ENCODE peak calls at places on chromosomes 1 and 21, in eight cellular contexts. H, N, I, G, E, Y, B and Q are unnamed samples.

GRCh38 chr1:217630711-217631591 is at the start of the genes GPATCH2 and SPATA17:
- DNase-seq in H (peak; percentile 58), N (peak; percentile 77), I (peak; percentile 90), G (peak; percentile 85), E (peak; percentile 82), Y (peak; percentile 87), B (peak; percentile 69), Q (peak; percentile 79)

GRCh38 chr1:89365206-89365605 is 1.3 kb downstream of the GBP6 start:
- DNase-seq in H (no peak), N (no peak), I (no peak), G (no peak), E (no peak), Y (no peak), B (no peak), Q (no peak)

GRCh38 chr1:43366179-43366578 is 1.6 kb downstream of the ELOVL1 start:
- DNase-seq in H (no peak), N (no peak), I (no peak), G (no peak), E (peak; percentile 90), Y (no peak), B (no peak), Q (peak; percentile 74)

GRCh38 chr1:38337711-38338110 is 291.1 kb upstream of the POU3F1 start:
- DNase-seq in H (no peak), N (no peak), I (no peak), G (no peak), E (no peak), Y (no peak), B (no peak), Q (no peak)

GRCh38 chr1:222579316-222579715 is 10.4 kb downstream of the TAF1A start:
- DNase-seq in H (no peak), N (no peak), I (no peak), G (no peak), E (no peak), Y (no peak), B (no peak), Q (no peak)

GRCh38 chr1:94102126-94102525 is 18.8 kb downstream of the ABCA4 start:
- DNase-seq in H (no peak), N (no peak), I (no peak), G (no peak), E (no peak), Y (no peak), B (no peak), Q (no peak)

GRCh38 chr1:5975133-5975880 is 16.9 kb downstream of the NPHP4 start:
- DNase-seq in H (no peak), N (peak; percentile 74), I (peak; percentile 26), G (peak; percentile 34), E (peak; percentile 59), Y (peak; percentile 78), B (peak; percentile 71), Q (no peak)

GRCh38 chr1:71081697-71082080 is 854 bp upstream of the ZRANB2 start:
- DNase-seq in H (peak; percentile 1), N (peak; percentile 54), I (no peak), G (no peak), E (peak; percentile 32), Y (peak; percentile 17), B (no peak), Q (no peak)

GRCh38 chr1:151372411-151372934 is at the start of gene SELENBP1:
- DNase-seq in H (no peak), N (no peak), I (no peak), G (peak; percentile 96), E (peak; percentile 95), Y (peak; percentile 66), B (peak; percentile 62), Q (peak; percentile 93)

GRCh38 chr1:216688127-216688657 is 35.0 kb downstream of the ESRRG start:
- DNase-seq in H (no peak), N (no peak), I (no peak), G (no peak), E (no peak), Y (no peak), B (no peak), Q (no peak)

GRCh38 chr21:17368748-17369363 is 144.0 kb upstream of the CXADR start:
- DNase-seq in H (no peak), N (no peak), I (no peak), G (no peak), E (no peak), Y (no peak), B (no peak), Q (no peak)

GRCh38 chr21:45248893-45249381 is 38.8 kb downstream of the POFUT2 start:
- DNase-seq in H (no peak), N (peak; percentile 48), I (peak; percentile 30), G (peak; percentile 91), E (no peak), Y (no peak), B (peak; percentile 61), Q (no peak)

GRCh38 chr1:32606565-32606964 is 43.8 kb downstream of the ZBTB8OS start:
- DNase-seq in H (no peak), N (no peak), I (no peak), G (no peak), E (no peak), Y (no peak), B (no peak), Q (no peak)

GRCh38 chr1:15231714-15232201 is 15.3 kb upstream of the FHAD1 start:
- DNase-seq in H (no peak), N (peak; percentile 54), I (no peak), G (no peak), E (no peak), Y (no peak), B (no peak), Q (no peak)